ENCODE peak calls at places on chromosomes 2 and 18, in six cellular contexts. One of them, this sample, is unnamed.

GRCh38 chr2:182763311-182763912 is 47.4 kb downstream of the DNAJC10 start:
- DNase-seq in right lobe of liver: no peak
- DNase-seq in stomach: no peak
- DNase-seq in CD4-positive, CD25-positive, alpha-beta regulatory T cell: peak; percentile 7
- DNase-seq in uterus: no peak
- DNase-seq in endodermal cell: peak; percentile 64
- DNase-seq in this sample: no peak

GRCh38 chr2:58698610-58699009 is 457.5 kb upstream of the FANCL start:
- DNase-seq in uterus: no peak
- DNase-seq in stomach: no peak
- DNase-seq in endodermal cell: no peak
- DNase-seq in right lobe of liver: no peak
- DNase-seq in CD4-positive, CD25-positive, alpha-beta regulatory T cell: no peak
- DNase-seq in this sample: no peak

GRCh38 chr2:75548036-75548573 is 12.6 kb downstream of the EVA1A start:
- DNase-seq in right lobe of liver: no peak
- DNase-seq in endodermal cell: peak; percentile 55
- DNase-seq in uterus: no peak
- DNase-seq in stomach: peak; percentile 30
- DNase-seq in CD4-positive, CD25-positive, alpha-beta regulatory T cell: no peak
- DNase-seq in this sample: peak; percentile 54

GRCh38 chr2:37895135-37895534 is 30.0 kb upstream of the RMDN2 start:
- DNase-seq in right lobe of liver: no peak
- DNase-seq in endodermal cell: no peak
- DNase-seq in stomach: no peak
- DNase-seq in uterus: no peak
- DNase-seq in CD4-positive, CD25-positive, alpha-beta regulatory T cell: no peak
- DNase-seq in this sample: no peak

GRCh38 chr2:53969285-53970094 is 1.3 kb downstream of the PSME4 start:
- DNase-seq in CD4-positive, CD25-positive, alpha-beta regulatory T cell: peak; percentile 32
- DNase-seq in stomach: no peak
- DNase-seq in endodermal cell: no peak
- DNase-seq in uterus: no peak
- DNase-seq in right lobe of liver: no peak
- DNase-seq in this sample: no peak

GRCh38 chr2:226011716-226012115 is 612.2 kb downstream of the NYAP2 start:
- DNase-seq in CD4-positive, CD25-positive, alpha-beta regulatory T cell: no peak
- DNase-seq in right lobe of liver: no peak
- DNase-seq in uterus: no peak
- DNase-seq in endodermal cell: no peak
- DNase-seq in stomach: no peak
- DNase-seq in this sample: no peak

GRCh38 chr2:237361194-237361986 is 52.6 kb downstream of the COL6A3 start:
- DNase-seq in right lobe of liver: no peak
- DNase-seq in CD4-positive, CD25-positive, alpha-beta regulatory T cell: no peak
- DNase-seq in uterus: no peak
- DNase-seq in stomach: no peak
- DNase-seq in endodermal cell: no peak
- DNase-seq in this sample: no peak

GRCh38 chr2:9582624-9583023 is 27.0 kb upstream of the ADAM17 start:
- DNase-seq in stomach: no peak
- DNase-seq in right lobe of liver: no peak
- DNase-seq in endodermal cell: no peak
- DNase-seq in CD4-positive, CD25-positive, alpha-beta regulatory T cell: no peak
- DNase-seq in uterus: no peak
- DNase-seq in this sample: no peak

GRCh38 chr2:62692225-62692624 is 13.3 kb upstream of the EHBP1 start:
- DNase-seq in stomach: no peak
- DNase-seq in endodermal cell: no peak
- DNase-seq in CD4-positive, CD25-positive, alpha-beta regulatory T cell: no peak
- DNase-seq in uterus: no peak
- DNase-seq in right lobe of liver: no peak
- DNase-seq in this sample: no peak

GRCh38 chr2:231680992-231681852 is 27.1 kb upstream of the PTMA start:
- DNase-seq in uterus: peak; percentile 91
- DNase-seq in stomach: peak; percentile 84
- DNase-seq in right lobe of liver: peak; percentile 88
- DNase-seq in endodermal cell: peak; percentile 95
- DNase-seq in CD4-positive, CD25-positive, alpha-beta regulatory T cell: no peak
- DNase-seq in this sample: no peak

GRCh38 chr2:95231723-95232122 is 24.4 kb downstream of the ZNF892 start:
- DNase-seq in uterus: no peak
- DNase-seq in endodermal cell: peak; percentile 97
- DNase-seq in right lobe of liver: peak; percentile 53
- DNase-seq in stomach: peak; percentile 81
- DNase-seq in CD4-positive, CD25-positive, alpha-beta regulatory T cell: no peak
- DNase-seq in this sample: peak; percentile 70

GRCh38 chr2:85936421-85937068 is 47.8 kb upstream of the ST3GAL5 start:
- DNase-seq in right lobe of liver: peak; percentile 91
- DNase-seq in endodermal cell: no peak
- DNase-seq in stomach: no peak
- DNase-seq in CD4-positive, CD25-positive, alpha-beta regulatory T cell: no peak
- DNase-seq in uterus: no peak
- DNase-seq in this sample: no peak

GRCh38 chr2:143705108-143705686 is 576.0 kb downstream of the ARHGAP15 start:
- DNase-seq in stomach: no peak
- DNase-seq in right lobe of liver: no peak
- DNase-seq in endodermal cell: no peak
- DNase-seq in uterus: no peak
- DNase-seq in CD4-positive, CD25-positive, alpha-beta regulatory T cell: no peak
- DNase-seq in this sample: no peak

GRCh38 chr18:44729631-44730101 is 49.0 kb downstream of the SETBP1 start:
- DNase-seq in CD4-positive, CD25-positive, alpha-beta regulatory T cell: no peak
- DNase-seq in endodermal cell: peak; percentile 75
- DNase-seq in uterus: no peak
- DNase-seq in stomach: no peak
- DNase-seq in right lobe of liver: no peak
- DNase-seq in this sample: peak; percentile 79

GRCh38 chr2:199744676-199745075 is 106.3 kb downstream of the FTCDNL1 start:
- DNase-seq in right lobe of liver: no peak
- DNase-seq in uterus: no peak
- DNase-seq in endodermal cell: no peak
- DNase-seq in CD4-positive, CD25-positive, alpha-beta regulatory T cell: no peak
- DNase-seq in stomach: no peak
- DNase-seq in this sample: no peak

GRCh38 chr2:121210691-121211090 is 74.3 kb downstream of the TFCP2L1 start:
- DNase-seq in CD4-positive, CD25-positive, alpha-beta regulatory T cell: no peak
- DNase-seq in uterus: no peak
- DNase-seq in right lobe of liver: peak; percentile 80
- DNase-seq in stomach: peak; percentile 93
- DNase-seq in endodermal cell: no peak
- DNase-seq in this sample: no peak

GRCh38 chr2:232901711-232902578 is 31.9 kb downstream of the SNORC start:
- DNase-seq in CD4-positive, CD25-positive, alpha-beta regulatory T cell: no peak
- DNase-seq in endodermal cell: peak; percentile 59
- DNase-seq in stomach: peak; percentile 29
- DNase-seq in right lobe of liver: no peak
- DNase-seq in uterus: no peak
- DNase-seq in this sample: no peak

GRCh38 chr2:207341816-207342215 is 176.1 kb upstream of the KLF7 start:
- DNase-seq in stomach: no peak
- DNase-seq in endodermal cell: peak; percentile 55
- DNase-seq in uterus: no peak
- DNase-seq in right lobe of liver: no peak
- DNase-seq in CD4-positive, CD25-positive, alpha-beta regulatory T cell: no peak
- DNase-seq in this sample: no peak

GRCh38 chr2:97885841-97886240 is 109.9 kb downstream of the TMEM131 start:
- DNase-seq in endodermal cell: no peak
- DNase-seq in stomach: no peak
- DNase-seq in uterus: no peak
- DNase-seq in right lobe of liver: no peak
- DNase-seq in CD4-positive, CD25-positive, alpha-beta regulatory T cell: no peak
- DNase-seq in this sample: no peak

GRCh38 chr2:120490091-120490798 is 144.3 kb downstream of the INHBB start:
- DNase-seq in uterus: no peak
- DNase-seq in endodermal cell: no peak
- DNase-seq in CD4-positive, CD25-positive, alpha-beta regulatory T cell: no peak
- DNase-seq in right lobe of liver: no peak
- DNase-seq in stomach: no peak
- DNase-seq in this sample: no peak

GRCh38 chr2:191846787-191847620 is at the start of gene CAVIN2:
- DNase-seq in stomach: peak; percentile 70
- DNase-seq in right lobe of liver: no peak
- DNase-seq in uterus: peak; percentile 82
- DNase-seq in CD4-positive, CD25-positive, alpha-beta regulatory T cell: no peak
- DNase-seq in endodermal cell: no peak
- DNase-seq in this sample: no peak
- H3K4me3 ChIP-seq in stomach: peak within 1 kb of the TSS; percentile 45
- H3K4me3 ChIP-seq in right lobe of liver: peak within 1 kb of the TSS; percentile 45
- H3K4me3 ChIP-seq in uterus: peak within 1 kb of the TSS; percentile 39
- H3K4me3 ChIP-seq in CD4-positive, CD25-positive, alpha-beta regulatory T cell: no peak within 1 kb of the TSS
- H3K4me3 ChIP-seq in endodermal cell: no peak within 1 kb of the TSS
- H3K4me3 ChIP-seq in this sample: no peak within 1 kb of the TSS

GRCh38 chr2:222752731-222753130 is 81.3 kb downstream of the MOGAT1 start:
- DNase-seq in stomach: no peak
- DNase-seq in right lobe of liver: no peak
- DNase-seq in endodermal cell: no peak
- DNase-seq in CD4-positive, CD25-positive, alpha-beta regulatory T cell: no peak
- DNase-seq in uterus: no peak
- DNase-seq in this sample: no peak
- H3K4me3 ChIP-seq in stomach: no peak overlapping the region
- H3K4me3 ChIP-seq in right lobe of liver: no peak overlapping the region
- H3K4me3 ChIP-seq in endodermal cell: no peak overlapping the region
- H3K4me3 ChIP-seq in CD4-positive, CD25-positive, alpha-beta regulatory T cell: no peak overlapping the region
- H3K4me3 ChIP-seq in uterus: no peak overlapping the region
- H3K4me3 ChIP-seq in this sample: no peak overlapping the region

GRCh38 chr18:75214766-75215515 is 4.3 kb downstream of the TSHZ1 start:
- DNase-seq in stomach: no peak
- DNase-seq in endodermal cell: no peak
- DNase-seq in right lobe of liver: no peak
- DNase-seq in CD4-positive, CD25-positive, alpha-beta regulatory T cell: no peak
- DNase-seq in uterus: no peak
- DNase-seq in this sample: no peak
- H3K4me3 ChIP-seq in stomach: peak overlapping the region; percentile 97
- H3K4me3 ChIP-seq in endodermal cell: no peak overlapping the region
- H3K4me3 ChIP-seq in right lobe of liver: no peak overlapping the region
- H3K4me3 ChIP-seq in CD4-positive, CD25-positive, alpha-beta regulatory T cell: peak overlapping the region; percentile 16
- H3K4me3 ChIP-seq in uterus: no peak overlapping the region
- H3K4me3 ChIP-seq in this sample: no peak overlapping the region

GRCh38 chr18:25351280-25351772 is 640 bp downstream of the ZNF521 start:
- DNase-seq in uterus: peak; percentile 29
- DNase-seq in stomach: no peak
- DNase-seq in right lobe of liver: no peak
- DNase-seq in CD4-positive, CD25-positive, alpha-beta regulatory T cell: no peak
- DNase-seq in endodermal cell: no peak
- DNase-seq in this sample: no peak

GRCh38 chr18:25350561-25351201 is 1.3 kb downstream of the ZNF521 start:
- DNase-seq in stomach: no peak
- DNase-seq in CD4-positive, CD25-positive, alpha-beta regulatory T cell: no peak
- DNase-seq in right lobe of liver: no peak
- DNase-seq in endodermal cell: peak; percentile 56
- DNase-seq in uterus: peak; percentile 65
- DNase-seq in this sample: no peak

GRCh38 chr18:25351773-25352628 is at the start of gene ZNF521:
- DNase-seq in right lobe of liver: peak; percentile 70
- DNase-seq in uterus: peak; percentile 92
- DNase-seq in CD4-positive, CD25-positive, alpha-beta regulatory T cell: peak; percentile 11
- DNase-seq in stomach: peak; percentile 70
- DNase-seq in endodermal cell: peak; percentile 92
- DNase-seq in this sample: peak; percentile 81

GRCh38 chr18:25353080-25353479 is 1.1 kb upstream of the ZNF521 start:
- DNase-seq in right lobe of liver: no peak
- DNase-seq in uterus: no peak
- DNase-seq in CD4-positive, CD25-positive, alpha-beta regulatory T cell: no peak
- DNase-seq in endodermal cell: no peak
- DNase-seq in stomach: no peak
- DNase-seq in this sample: no peak

GRCh38 chr18:25352629-25353005 is 651 bp upstream of the ZNF521 start:
- DNase-seq in uterus: no peak
- DNase-seq in stomach: no peak
- DNase-seq in endodermal cell: no peak
- DNase-seq in right lobe of liver: no peak
- DNase-seq in CD4-positive, CD25-positive, alpha-beta regulatory T cell: no peak
- DNase-seq in this sample: no peak
- H3K4me3 ChIP-seq in uterus: peak overlapping the region; percentile 18
- H3K4me3 ChIP-seq in stomach: peak overlapping the region; percentile 26
- H3K4me3 ChIP-seq in endodermal cell: peak overlapping the region; percentile 77
- H3K4me3 ChIP-seq in right lobe of liver: peak overlapping the region; percentile 61
- H3K4me3 ChIP-seq in CD4-positive, CD25-positive, alpha-beta regulatory T cell: peak overlapping the region; percentile 20
- H3K4me3 ChIP-seq in this sample: no peak overlapping the region

GRCh38 chr2:150846691-150847090 is 359.2 kb upstream of the RND3 start:
- DNase-seq in uterus: no peak
- DNase-seq in CD4-positive, CD25-positive, alpha-beta regulatory T cell: no peak
- DNase-seq in endodermal cell: no peak
- DNase-seq in right lobe of liver: no peak
- DNase-seq in stomach: no peak
- DNase-seq in this sample: no peak
- H3K4me3 ChIP-seq in uterus: no peak overlapping the region
- H3K4me3 ChIP-seq in CD4-positive, CD25-positive, alpha-beta regulatory T cell: no peak overlapping the region
- H3K4me3 ChIP-seq in endodermal cell: no peak overlapping the region
- H3K4me3 ChIP-seq in right lobe of liver: no peak overlapping the region
- H3K4me3 ChIP-seq in stomach: no peak overlapping the region
- H3K4me3 ChIP-seq in this sample: no peak overlapping the region

GRCh38 chr2:157447031-157447430 is 3.1 kb upstream of the CYTIP start:
- DNase-seq in endodermal cell: no peak
- DNase-seq in right lobe of liver: no peak
- DNase-seq in stomach: no peak
- DNase-seq in CD4-positive, CD25-positive, alpha-beta regulatory T cell: no peak
- DNase-seq in uterus: no peak
- DNase-seq in this sample: no peak
- H3K4me3 ChIP-seq in endodermal cell: no peak overlapping the region
- H3K4me3 ChIP-seq in right lobe of liver: no peak overlapping the region
- H3K4me3 ChIP-seq in stomach: no peak overlapping the region
- H3K4me3 ChIP-seq in CD4-positive, CD25-positive, alpha-beta regulatory T cell: peak overlapping the region; percentile 56
- H3K4me3 ChIP-seq in uterus: no peak overlapping the region
- H3K4me3 ChIP-seq in this sample: no peak overlapping the region

GRCh38 chr2:78814331-78814986 is 211.0 kb upstream of the REG3G start:
- DNase-seq in CD4-positive, CD25-positive, alpha-beta regulatory T cell: no peak
- DNase-seq in endodermal cell: no peak
- DNase-seq in uterus: no peak
- DNase-seq in right lobe of liver: no peak
- DNase-seq in stomach: no peak
- DNase-seq in this sample: no peak
- H3K4me3 ChIP-seq in CD4-positive, CD25-positive, alpha-beta regulatory T cell: no peak overlapping the region
- H3K4me3 ChIP-seq in endodermal cell: no peak overlapping the region
- H3K4me3 ChIP-seq in uterus: no peak overlapping the region
- H3K4me3 ChIP-seq in right lobe of liver: no peak overlapping the region
- H3K4me3 ChIP-seq in stomach: no peak overlapping the region
- H3K4me3 ChIP-seq in this sample: no peak overlapping the region

DNA sequence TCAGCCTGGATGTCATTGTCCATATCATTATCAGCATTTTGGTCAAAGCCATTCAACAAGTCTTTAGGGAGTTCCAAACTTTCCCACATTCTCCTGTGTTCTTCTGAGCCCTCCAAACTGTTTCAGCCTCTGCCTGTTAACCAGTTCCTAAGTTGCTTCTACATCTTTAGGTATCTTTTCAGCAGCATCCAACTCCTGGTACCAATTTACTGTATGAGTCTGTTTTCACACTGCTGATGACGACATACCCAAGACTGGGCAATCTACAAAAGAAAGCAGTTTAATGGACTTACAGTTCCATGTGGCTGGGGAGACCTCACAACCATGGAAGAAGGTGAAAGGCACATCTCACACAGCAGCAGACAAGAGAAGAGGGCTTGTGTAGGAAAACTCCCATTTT is 94.2 kb downstream of the GULP1 start:
- DNase-seq in stomach: no peak
- DNase-seq in CD4-positive, CD25-positive, alpha-beta regulatory T cell: no peak
- DNase-seq in uterus: no peak
- DNase-seq in endodermal cell: no peak
- DNase-seq in right lobe of liver: no peak
- DNase-seq in this sample: no peak
- H3K4me3 ChIP-seq in stomach: no peak overlapping the region
- H3K4me3 ChIP-seq in CD4-positive, CD25-positive, alpha-beta regulatory T cell: no peak overlapping the region
- H3K4me3 ChIP-seq in uterus: no peak overlapping the region
- H3K4me3 ChIP-seq in endodermal cell: no peak overlapping the region
- H3K4me3 ChIP-seq in right lobe of liver: no peak overlapping the region
- H3K4me3 ChIP-seq in this sample: no peak overlapping the region

GRCh38 chr18:9653390-9653789 is 39.0 kb upstream of the PPP4R1 start:
- DNase-seq in uterus: peak; percentile 19
- DNase-seq in stomach: peak; percentile 50
- DNase-seq in right lobe of liver: peak; percentile 88
- DNase-seq in endodermal cell: no peak
- DNase-seq in CD4-positive, CD25-positive, alpha-beta regulatory T cell: no peak
- DNase-seq in this sample: no peak
- H3K4me3 ChIP-seq in uterus: no peak overlapping the region
- H3K4me3 ChIP-seq in stomach: no peak overlapping the region
- H3K4me3 ChIP-seq in right lobe of liver: no peak overlapping the region
- H3K4me3 ChIP-seq in endodermal cell: no peak overlapping the region
- H3K4me3 ChIP-seq in CD4-positive, CD25-positive, alpha-beta regulatory T cell: no peak overlapping the region
- H3K4me3 ChIP-seq in this sample: no peak overlapping the region

This sample was measured in DND-41.